ENCODE peak calls at places on chromosomes 6 and 20, in four cellular contexts. O is IMR-90, R is endothelial cell of umbilical vein, G is K562. J is an unnamed sample.

GRCh38 chr6:168504366-168504765 is 63.4 kb downstream of the SMOC2 start:
- DNase-seq in G (no peak), O (no peak), R (no peak), J (no peak)

GRCh38 chr6:31139599-31139998 is 733 bp upstream of the PSORS1C2 start:
- DNase-seq in G (no peak), O (peak; percentile 46), R (no peak), J (no peak)

GRCh38 chr6:149843051-149843633 is 21.0 kb downstream of the LRP11 start:
- DNase-seq in O (no peak), R (no peak), G (no peak), J (no peak)

GRCh38 chr6:139145661-139146060 is 10.8 kb downstream of the HECA start:
- DNase-seq in O (no peak), R (no peak), G (no peak), J (no peak)

GRCh38 chr6:128598561-128598960 is 78.2 kb upstream of the PTPRK start:
- DNase-seq in R (no peak), O (no peak), G (no peak), J (peak; percentile 84)

GRCh38 chr6:142819603-142820335 is 125.2 kb downstream of the HIVEP2 start:
- DNase-seq in G (no peak), O (peak; percentile 65), R (peak; percentile 95), J (no peak)

GRCh38 chr20:47843886-47844567 is 58.7 kb upstream of the SULF2 start:
- DNase-seq in G (no peak), R (no peak), O (no peak), J (peak; percentile 87)

GRCh38 chr20:3753098-3753497 is 14.5 kb downstream of the ADISSP start:
- DNase-seq in O (peak; percentile 73), R (peak; percentile 66), G (peak; percentile 46), J (no peak)

GRCh38 chr20:46809961-46810360 is 84.7 kb upstream of the EYA2 start:
- DNase-seq in O (no peak), G (no peak), R (no peak), J (no peak)

GRCh38 chr20:37225146-37225545 is 36.5 kb downstream of the GHRH start:
- DNase-seq in G (no peak), R (no peak), O (no peak), J (no peak)

GRCh38 chr6:106894978-106895702 is 79.4 kb downstream of the CD24 start:
- DNase-seq in G (peak; percentile 30), R (peak; percentile 13), O (peak; percentile 11), J (no peak)

GRCh38 chr20:52731086-52731485 is 241.1 kb upstream of the TSHZ2 start:
- DNase-seq in R (no peak), G (no peak), O (no peak), J (no peak)

GRCh38 chr20:7146552-7147219 is 379.2 kb downstream of the BMP2 start:
- DNase-seq in R (no peak), G (no peak), O (no peak), J (no peak)

GRCh38 chr20:50371878-50372769 is 138.1 kb upstream of the PTPN1 start:
- DNase-seq in G (no peak), R (no peak), O (peak; percentile 27), J (no peak)

GRCh38 chr6:37029249-37029959 is 23.9 kb downstream of the FGD2 start:
- DNase-seq in G (peak; percentile 91), R (peak; percentile 77), O (peak; percentile 88), J (no peak)

GRCh38 chr6:112268011-112268410 is 13.6 kb upstream of the LAMA4 start:
- DNase-seq in O (no peak), G (no peak), R (no peak), J (no peak)

GRCh38 chr6:11491998-11492397 is 45.6 kb upstream of the TMEM170B start:
- DNase-seq in R (no peak), O (no peak), G (no peak), J (no peak)

GRCh38 chr6:149317656-149318571 is at the start of gene TAB2:
- DNase-seq in G (peak; percentile 69), R (peak; percentile 32), O (no peak), J (no peak)

GRCh38 chr20:35901678-35902544 is 52.4 kb downstream of the SCAND1 start:
- DNase-seq in G (peak; percentile 83), R (peak; percentile 65), O (peak; percentile 97), J (no peak)

GRCh38 chr6:82118150-82118562 is 129.4 kb downstream of the IBTK start:
- DNase-seq in G (no peak), R (no peak), O (no peak), J (no peak)

GRCh38 chr20:58606184-58606583 is 44.9 kb upstream of the STX16 start:
- DNase-seq in R (no peak), G (no peak), O (no peak), J (no peak)

GRCh38 chr20:13857304-13857703 is 72.5 kb downstream of the NDUFAF5 start:
- DNase-seq in R (no peak), O (no peak), G (no peak), J (no peak)

GRCh38 chr6:56916849-56917551 is 37.9 kb upstream of the BEND6 start:
- DNase-seq in G (no peak), R (no peak), O (no peak), J (no peak)

GRCh38 chr6:89763550-89763949 is 56.0 kb downstream of the MDN1 start:
- DNase-seq in R (no peak), G (no peak), O (peak; percentile 68), J (no peak)

GRCh38 chr20:39789411-39789810 is 827.3 kb downstream of the DHX35 start:
- DNase-seq in O (no peak), R (no peak), G (no peak), J (no peak)

GRCh38 chr6:141105481-141105880 is 1027.2 kb upstream of the GJE1 start:
- DNase-seq in G (no peak), O (peak; percentile 50), R (no peak), J (no peak)

GRCh38 chr20:47479093-47479492 is 22.6 kb upstream of the NCOA3 start:
- DNase-seq in O (no peak), G (no peak), R (no peak), J (no peak)

GRCh38 chr6:39841291-39841690 is 49.1 kb downstream of the DAAM2 start:
- DNase-seq in G (no peak), R (no peak), O (peak; percentile 11), J (no peak)

GRCh38 chr6:53376661-53377226 is 28.0 kb upstream of the ELOVL5 start:
- DNase-seq in R (no peak), O (no peak), G (no peak), J (no peak)
- H3K9me1 ChIP-seq in R (no peaks in the 10 kb centered on the region), O (no peaks in the 10 kb centered on the region), G (no peaks in the 10 kb centered on the region), J (no peaks in the 10 kb centered on the region)

GRCh38 chr6:16078064-16078463 is 50.8 kb upstream of the MYLIP start:
- DNase-seq in O (no peak), R (no peak), G (no peak), J (no peak)
- H3K9me1 ChIP-seq in O (no peaks in the 10 kb centered on the region), R (no peaks in the 10 kb centered on the region), G (no peaks in the 10 kb centered on the region), J (no peaks in the 10 kb centered on the region)

GRCh38 chr6:35401514-35401913 is 50.6 kb upstream of the FANCE start:
- DNase-seq in G (no peak), O (no peak), R (no peak), J (peak; percentile 81)

GRCh38 chr6:35392773-35393672 is 50.7 kb downstream of the PPARD start:
- DNase-seq in R (no peak), G (peak; percentile 79), O (no peak), J (no peak)

GRCh38 chr6:35397806-35398418 is 54.2 kb upstream of the FANCE start:
- DNase-seq in R (no peak), G (no peak), O (no peak), J (no peak)

GRCh38 chr6:35400901-35401311 is 51.2 kb upstream of the FANCE start:
- DNase-seq in R (no peak), G (no peak), O (peak; percentile 49), J (peak; percentile 98)

DNA sequence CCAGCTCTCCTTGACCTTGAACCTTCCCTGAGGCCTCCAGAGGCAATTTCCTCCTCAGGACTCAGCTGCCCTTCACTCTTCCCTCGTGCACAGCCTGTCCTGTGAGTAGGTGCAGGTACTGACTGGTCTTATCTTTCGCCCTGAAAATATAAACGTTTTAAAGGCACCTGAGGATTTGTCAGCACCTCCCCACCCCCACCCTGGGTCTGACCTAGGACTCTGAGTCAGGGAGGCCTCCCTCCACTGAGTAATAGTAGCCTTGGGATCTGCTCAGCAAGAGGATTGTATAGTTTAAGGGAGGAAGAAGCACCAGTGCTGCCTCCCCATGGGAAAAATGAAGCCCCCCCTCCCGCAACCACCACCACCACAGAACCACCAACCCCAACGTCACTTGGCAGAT is 54.6 kb downstream of the PPARD start:
- DNase-seq in R (no peak), O (peak; percentile 60), G (no peak), J (peak; percentile 71)
- H3K9me1 ChIP-seq in R (no peaks in the 10 kb centered on the region), O (peaks cover 44% of the 10 kb centered on the region), G (peaks cover 5% of the 10 kb centered on the region), J (peaks cover 2% of the 10 kb centered on the region)

GRCh38 chr20:21258411-21258810 is 44.7 kb upstream of the XRN2 start:
- DNase-seq in R (no peak), G (no peak), O (no peak), J (no peak)

GRCh38 chr20:21257192-21257591 is 45.9 kb upstream of the XRN2 start:
- DNase-seq in G (no peak), O (no peak), R (no peak), J (no peak)

GRCh38 chr20:21262812-21263211 is 40.3 kb upstream of the XRN2 start:
- DNase-seq in R (no peak), G (no peak), O (no peak), J (no peak)

DNA sequence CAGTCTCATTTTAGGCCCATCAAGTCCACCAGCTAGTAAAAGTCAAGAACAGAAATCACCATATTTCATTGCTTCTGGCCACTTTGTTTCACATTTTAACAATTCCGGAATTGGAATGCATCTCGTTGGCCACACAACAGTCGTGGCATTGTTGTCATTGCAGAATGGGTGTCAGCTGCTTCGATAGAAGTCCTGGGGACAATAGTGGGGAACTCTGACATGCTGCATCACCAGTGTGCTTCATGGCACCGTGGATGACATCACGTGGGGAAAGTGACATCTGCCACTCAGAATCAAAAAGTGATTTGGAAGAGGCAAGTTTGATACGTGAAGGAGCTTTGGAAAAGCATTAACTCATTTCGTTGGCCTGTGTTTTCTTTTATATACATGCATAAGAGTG is 43.8 kb upstream of the XRN2 start:
- DNase-seq in O (no peak), R (no peak), G (no peak), J (no peak)
- H3K9me1 ChIP-seq in O (no peaks in the 10 kb centered on the region), R (no peaks in the 10 kb centered on the region), G (no peaks in the 10 kb centered on the region), J (no peaks in the 10 kb centered on the region)

DNA sequence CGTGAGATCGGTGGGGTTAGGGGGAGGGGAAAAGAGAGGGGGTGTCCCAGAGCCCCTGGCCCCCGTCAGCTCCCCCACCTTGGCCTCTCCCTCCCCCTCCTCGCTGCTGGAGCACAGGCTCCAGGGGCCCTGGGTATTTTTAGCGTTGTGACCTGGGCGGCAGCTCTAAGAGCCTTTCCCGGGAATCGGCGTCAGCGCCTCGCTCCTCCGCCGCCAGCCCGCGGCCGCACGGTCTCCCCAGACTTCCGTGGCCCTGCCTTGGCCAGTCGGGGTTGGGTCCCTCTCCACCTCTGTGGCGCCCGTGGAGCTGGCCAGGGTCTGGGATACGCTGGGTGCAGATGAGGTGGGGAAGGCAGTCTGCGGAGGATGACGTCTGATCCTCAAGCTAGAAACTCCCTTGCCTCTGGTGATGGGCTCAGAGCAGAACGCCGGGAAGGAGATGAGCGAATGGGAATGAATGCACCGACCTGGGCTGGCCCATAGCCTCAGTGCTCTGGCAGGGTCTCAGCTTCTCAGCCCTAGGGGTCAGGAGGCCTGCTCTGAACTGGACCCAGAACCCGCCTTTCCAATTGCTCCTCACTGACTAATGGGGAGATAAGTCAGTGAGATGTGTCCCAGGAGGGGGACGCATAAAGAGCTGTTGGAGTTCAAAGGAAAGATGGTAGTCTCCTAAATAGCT is 883 bp upstream of the DBNDD2 start:
- DNase-seq in R (peak; percentile 24), O (no peak), G (peak; percentile 34), J (no peak)
- H3K9me1 ChIP-seq in R (no peaks in the 10 kb centered on the region), O (no peaks in the 10 kb centered on the region), G (no peaks in the 10 kb centered on the region), J (peaks cover 2% of the 10 kb centered on the region)

GRCh38 chr20:1134836-1135235 is 16.4 kb downstream of the PSMF1 start:
- DNase-seq in O (no peak), G (no peak), R (no peak), J (no peak)
- H3K9me1 ChIP-seq in O (peaks cover 4% of the 10 kb centered on the region), G (no peaks in the 10 kb centered on the region), R (no peaks in the 10 kb centered on the region), J (no peaks in the 10 kb centered on the region)